ENCODE peak calls at places on chromosomes 2 and 18, in four cellular contexts. One of them, this sample, is unnamed.

GRCh38 chr2:96526615-96527014 is 9.9 kb upstream of the ARID5A start:
- DNase-seq in mammary epithelial cell: no peak
- DNase-seq in body of pancreas: no peak
- DNase-seq in heart left ventricle: no peak
- DNase-seq in this sample: no peak

GRCh38 chr2:44928660-44929471 is 12.6 kb upstream of the SIX3 start:
- DNase-seq in mammary epithelial cell: peak
- DNase-seq in body of pancreas: no peak
- DNase-seq in heart left ventricle: no peak
- DNase-seq in this sample: no peak

GRCh38 chr2:29430382-29431112 is 315.3 kb downstream of the CLIP4 start:
- DNase-seq in mammary epithelial cell: peak
- DNase-seq in body of pancreas: peak
- DNase-seq in heart left ventricle: no peak
- DNase-seq in this sample: no peak

GRCh38 chr2:210544839-210545238 is 11.6 kb upstream of the CPS1 start:
- DNase-seq in mammary epithelial cell: no peak
- DNase-seq in body of pancreas: no peak
- DNase-seq in heart left ventricle: no peak
- DNase-seq in this sample: no peak

GRCh38 chr2:70143314-70144150 is 47.3 kb downstream of the C2orf42 start:
- DNase-seq in mammary epithelial cell: peak
- DNase-seq in body of pancreas: peak
- DNase-seq in heart left ventricle: peak
- DNase-seq in this sample: no peak

GRCh38 chr18:6595666-6596065 is 133.8 kb upstream of the ARHGAP28 start:
- DNase-seq in mammary epithelial cell: no peak
- DNase-seq in body of pancreas: no peak
- DNase-seq in heart left ventricle: no peak
- DNase-seq in this sample: no peak

GRCh38 chr2:178829299-178829698 is 22.1 kb upstream of the TTN start:
- DNase-seq in mammary epithelial cell: no peak
- DNase-seq in body of pancreas: no peak
- DNase-seq in heart left ventricle: no peak
- DNase-seq in this sample: no peak

GRCh38 chr2:191691016-191691725 is 13.2 kb downstream of the NABP1 start:
- DNase-seq in mammary epithelial cell: peak
- DNase-seq in body of pancreas: peak
- DNase-seq in heart left ventricle: no peak
- DNase-seq in this sample: no peak

GRCh38 chr18:48923746-48924580 is 26.8 kb downstream of the SMAD7 start:
- DNase-seq in mammary epithelial cell: peak
- DNase-seq in body of pancreas: no peak
- DNase-seq in heart left ventricle: no peak
- DNase-seq in this sample: no peak

GRCh38 chr18:6746386-6746960 is 17.0 kb downstream of the ARHGAP28 start:
- DNase-seq in mammary epithelial cell: peak
- DNase-seq in body of pancreas: no peak
- DNase-seq in heart left ventricle: no peak
- DNase-seq in this sample: no peak

GRCh38 chr18:73913505-73913904 is 234.1 kb downstream of the FBXO15 start:
- DNase-seq in mammary epithelial cell: no peak
- DNase-seq in body of pancreas: no peak
- DNase-seq in heart left ventricle: no peak
- DNase-seq in this sample: no peak

GRCh38 chr2:40220177-40220925 is 231.5 kb downstream of the SLC8A1 start:
- DNase-seq in mammary epithelial cell: peak
- DNase-seq in body of pancreas: peak
- DNase-seq in heart left ventricle: peak
- DNase-seq in this sample: no peak

GRCh38 chr2:23684540-23685176 is 242.3 kb downstream of the ATAD2B start:
- DNase-seq in mammary epithelial cell: no peak
- DNase-seq in body of pancreas: no peak
- DNase-seq in heart left ventricle: no peak
- DNase-seq in this sample: no peak

GRCh38 chr18:45399643-45400042 is 215.6 kb upstream of the SLC14A2 start:
- DNase-seq in mammary epithelial cell: no peak
- DNase-seq in body of pancreas: no peak
- DNase-seq in heart left ventricle: peak
- DNase-seq in this sample: no peak

GRCh38 chr2:156803967-156804366 is 367.8 kb downstream of the GPD2 start:
- DNase-seq in mammary epithelial cell: no peak
- DNase-seq in body of pancreas: no peak
- DNase-seq in heart left ventricle: no peak
- DNase-seq in this sample: no peak

GRCh38 chr2:10097352-10098148 is 17.3 kb upstream of the CYS1 start:
- DNase-seq in mammary epithelial cell: peak
- DNase-seq in body of pancreas: peak
- DNase-seq in heart left ventricle: peak
- DNase-seq in this sample: no peak

GRCh38 chr18:25047983-25048382 is 304.0 kb downstream of the ZNF521 start:
- DNase-seq in mammary epithelial cell: no peak
- DNase-seq in body of pancreas: no peak
- DNase-seq in heart left ventricle: no peak
- DNase-seq in this sample: no peak

GRCh38 chr18:50696436-50696835 is 123.4 kb downstream of the MRO start:
- DNase-seq in mammary epithelial cell: no peak
- DNase-seq in body of pancreas: no peak
- DNase-seq in heart left ventricle: no peak
- DNase-seq in this sample: no peak

GRCh38 chr2:43110442-43110871 is 115.9 kb downstream of the ZFP36L2 start:
- DNase-seq in mammary epithelial cell: no peak
- DNase-seq in body of pancreas: peak
- DNase-seq in heart left ventricle: peak
- DNase-seq in this sample: no peak

GRCh38 chr2:132497591-132497990 is 81.0 kb downstream of the GPR39 start:
- DNase-seq in mammary epithelial cell: peak
- DNase-seq in body of pancreas: no peak
- DNase-seq in heart left ventricle: no peak
- DNase-seq in this sample: no peak

GRCh38 chr18:11025270-11025669 is 124.1 kb downstream of the PIEZO2 start:
- DNase-seq in mammary epithelial cell: no peak
- DNase-seq in body of pancreas: no peak
- DNase-seq in heart left ventricle: no peak
- DNase-seq in this sample: no peak

GRCh38 chr2:77054938-77055337 is 467.2 kb downstream of the LRRTM4 start:
- DNase-seq in mammary epithelial cell: no peak
- DNase-seq in body of pancreas: no peak
- DNase-seq in heart left ventricle: no peak
- DNase-seq in this sample: no peak

GRCh38 chr2:96801464-96802280 is 14.4 kb upstream of the CNNM3 start:
- DNase-seq in mammary epithelial cell: no peak
- DNase-seq in body of pancreas: no peak
- DNase-seq in heart left ventricle: no peak
- DNase-seq in this sample: no peak

GRCh38 chr18:8765692-8766463 is 60.5 kb downstream of the MTCL1 start:
- DNase-seq in mammary epithelial cell: no peak
- DNase-seq in body of pancreas: no peak
- DNase-seq in heart left ventricle: no peak
- DNase-seq in this sample: peak

GRCh38 chr2:221235941-221236340 is 336.2 kb downstream of the EPHA4 start:
- DNase-seq in mammary epithelial cell: no peak
- DNase-seq in body of pancreas: no peak
- DNase-seq in heart left ventricle: no peak
- DNase-seq in this sample: no peak

GRCh38 chr18:48408727-48409590 is at the start of gene ZBTB7C:
- DNase-seq in mammary epithelial cell: peak
- DNase-seq in body of pancreas: no peak
- DNase-seq in heart left ventricle: peak
- DNase-seq in this sample: no peak

GRCh38 chr18:51077217-51077616 is 47.2 kb downstream of the SMAD4 start:
- DNase-seq in mammary epithelial cell: peak
- DNase-seq in body of pancreas: no peak
- DNase-seq in heart left ventricle: no peak
- DNase-seq in this sample: no peak

GRCh38 chr2:150479075-150479915 is 8.2 kb downstream of the RND3 start:
- DNase-seq in mammary epithelial cell: peak
- DNase-seq in body of pancreas: no peak
- DNase-seq in heart left ventricle: no peak
- DNase-seq in this sample: no peak

GRCh38 chr2:188721231-188721630 is 252.9 kb upstream of the COL3A1 start:
- DNase-seq in mammary epithelial cell: no peak
- DNase-seq in body of pancreas: peak
- DNase-seq in heart left ventricle: no peak
- DNase-seq in this sample: no peak

GRCh38 chr2:127770973-127771735 is 39.8 kb downstream of the WDR33 start:
- DNase-seq in mammary epithelial cell: peak
- DNase-seq in body of pancreas: no peak
- DNase-seq in heart left ventricle: no peak
- DNase-seq in this sample: no peak

GRCh38 chr18:676069-676468 is 18.6 kb downstream of the TYMS start:
- DNase-seq in mammary epithelial cell: no peak
- DNase-seq in body of pancreas: no peak
- DNase-seq in heart left ventricle: peak
- DNase-seq in this sample: no peak

GRCh38 chr2:20071397-20072383 is 20.3 kb upstream of the LAPTM4A start:
- DNase-seq in mammary epithelial cell: peak
- DNase-seq in body of pancreas: peak
- DNase-seq in heart left ventricle: peak
- DNase-seq in this sample: no peak

GRCh38 chr2:189492451-189492850 is 51.2 kb downstream of the WDR75 start:
- DNase-seq in mammary epithelial cell: peak
- DNase-seq in body of pancreas: no peak
- DNase-seq in heart left ventricle: no peak
- DNase-seq in this sample: no peak

GRCh38 chr2:69386376-69386775 is 651 bp downstream of the GFPT1 start:
- DNase-seq in mammary epithelial cell: no peak
- DNase-seq in body of pancreas: no peak
- DNase-seq in heart left ventricle: no peak
- DNase-seq in this sample: no peak

GRCh38 chr2:238121511-238122286 is 16.8 kb upstream of the KLHL30 start:
- DNase-seq in mammary epithelial cell: no peak
- DNase-seq in body of pancreas: no peak
- DNase-seq in heart left ventricle: peak
- DNase-seq in this sample: no peak

GRCh38 chr18:3323900-3324299 is 62.0 kb downstream of the MYL12B start:
- DNase-seq in mammary epithelial cell: no peak
- DNase-seq in body of pancreas: no peak
- DNase-seq in heart left ventricle: no peak
- DNase-seq in this sample: no peak

GRCh38 chr2:33071591-33071990 is 124.8 kb downstream of the LTBP1 start:
- DNase-seq in mammary epithelial cell: no peak
- DNase-seq in body of pancreas: no peak
- DNase-seq in heart left ventricle: no peak
- DNase-seq in this sample: no peak
- H3K27ac ChIP-seq in mammary epithelial cell: no peak
- H3K27ac ChIP-seq in body of pancreas: no peak
- H3K27ac ChIP-seq in heart left ventricle: no peak
- H3K27ac ChIP-seq in this sample: peak

GRCh38 chr2:122590524-122590923 is 835.1 kb downstream of the TSN start:
- DNase-seq in mammary epithelial cell: no peak
- DNase-seq in body of pancreas: no peak
- DNase-seq in heart left ventricle: no peak
- DNase-seq in this sample: no peak
- TF ChIP-seq CTCF in mammary epithelial cell: no peak
- TF ChIP-seq CTCF in body of pancreas: no peak
- TF ChIP-seq CTCF in heart left ventricle: no peak
- TF ChIP-seq CTCF in this sample: no peak

GRCh38 chr18:77366725-77367641 is 117.3 kb downstream of the GALR1 start:
- DNase-seq in mammary epithelial cell: no peak
- DNase-seq in body of pancreas: peak
- DNase-seq in heart left ventricle: peak
- DNase-seq in this sample: no peak
- H3K27ac ChIP-seq in mammary epithelial cell: no peak
- H3K27ac ChIP-seq in body of pancreas: no peak
- H3K27ac ChIP-seq in heart left ventricle: no peak
- H3K27ac ChIP-seq in this sample: no peak

GRCh38 chr2:214960677-214961076 is 151.2 kb upstream of the BARD1 start:
- DNase-seq in mammary epithelial cell: peak
- DNase-seq in body of pancreas: no peak
- DNase-seq in heart left ventricle: no peak
- DNase-seq in this sample: no peak
- TF ChIP-seq CTCF in mammary epithelial cell: peak
- TF ChIP-seq CTCF in body of pancreas: no peak
- TF ChIP-seq CTCF in heart left ventricle: no peak
- TF ChIP-seq CTCF in this sample: no peak

GRCh38 chr2:60519259-60519863 is 34.1 kb downstream of the BCL11A start:
- DNase-seq in mammary epithelial cell: peak
- DNase-seq in body of pancreas: peak
- DNase-seq in heart left ventricle: no peak
- DNase-seq in this sample: no peak
- H3K27ac ChIP-seq in mammary epithelial cell: no peak
- H3K27ac ChIP-seq in body of pancreas: no peak
- H3K27ac ChIP-seq in heart left ventricle: no peak
- H3K27ac ChIP-seq in this sample: no peak

DNA sequence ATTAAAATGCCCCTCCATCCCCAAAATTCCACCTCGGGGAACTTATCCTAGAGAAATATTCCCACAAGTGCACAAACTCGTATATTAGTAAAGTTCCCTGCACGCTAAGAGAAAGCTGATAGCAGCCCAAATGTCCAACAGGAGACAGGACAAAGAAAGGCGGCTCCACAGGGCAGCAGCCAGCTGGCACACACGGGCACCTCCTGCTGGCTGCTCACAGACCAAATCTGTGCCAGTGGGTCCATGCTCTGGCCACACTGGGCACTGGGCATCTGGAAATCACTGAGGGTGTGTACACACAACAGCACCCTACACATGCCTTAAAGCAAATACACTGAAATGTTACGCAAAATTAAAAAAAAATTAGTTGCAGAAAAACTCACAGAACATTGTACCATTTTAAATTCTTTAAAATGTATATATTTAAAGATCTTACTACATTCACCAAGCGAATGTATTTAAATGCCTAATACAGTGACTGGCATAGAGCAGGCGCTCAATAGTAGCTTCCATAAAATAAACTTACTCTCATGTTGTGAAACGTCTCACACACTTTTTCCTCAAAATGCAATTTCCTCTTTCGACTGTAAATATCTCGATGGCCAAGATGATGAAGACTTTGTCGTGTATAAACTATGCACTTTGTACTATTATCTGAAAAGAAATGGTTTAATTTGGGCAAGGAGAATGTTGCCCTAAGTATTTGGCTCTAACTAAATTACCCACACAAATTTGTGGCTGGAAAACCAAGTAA is 19.4 kb downstream of the ZNF516 start:
- DNase-seq in mammary epithelial cell: no peak
- DNase-seq in body of pancreas: no peak
- DNase-seq in heart left ventricle: no peak
- DNase-seq in this sample: no peak
- TF ChIP-seq CTCF in mammary epithelial cell: no peak
- TF ChIP-seq CTCF in body of pancreas: no peak
- TF ChIP-seq CTCF in heart left ventricle: no peak
- TF ChIP-seq CTCF in this sample: no peak

DNA sequence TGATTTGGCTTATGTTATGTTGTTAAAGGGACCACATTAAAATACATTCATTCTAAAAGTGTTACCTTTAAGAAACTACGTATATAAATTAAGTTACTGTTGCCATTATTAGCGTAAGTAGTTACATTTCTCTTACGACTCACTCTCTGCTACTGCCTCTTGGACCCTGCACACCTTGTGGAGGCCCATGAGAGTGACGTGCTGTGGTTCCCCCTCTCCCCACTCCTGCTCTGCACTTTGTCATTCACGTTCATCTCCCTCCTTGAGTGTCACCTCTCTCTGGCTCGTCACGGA is 830 bp upstream of the MERTK start:
- DNase-seq in mammary epithelial cell: no peak
- DNase-seq in body of pancreas: no peak
- DNase-seq in heart left ventricle: no peak
- DNase-seq in this sample: no peak
- H3K27ac ChIP-seq in mammary epithelial cell: no peak
- H3K27ac ChIP-seq in body of pancreas: peak
- H3K27ac ChIP-seq in heart left ventricle: peak
- H3K27ac ChIP-seq in this sample: peak